ENCODE peak calls at places on chromosomes 1 and 21, in seven cellular contexts. T is foreskin keratinocyte, P is ovary, I is stomach, W is coronary artery, C is HFFc6, V is GM12865. G is an unnamed sample.

GRCh38 chr1:35857830-35858229 is 25.2 kb upstream of the AGO1 start:
- DNase-seq in V (peak; percentile 31), W (no peak), I (no peak), C (peak; percentile 13), T (no peak), P (no peak), G (no peak)

GRCh38 chr1:67441183-67441582 is 11.0 kb upstream of the SERBP1 start:
- DNase-seq in T (no peak), I (peak; percentile 64), P (peak; percentile 88), W (no peak), V (peak; percentile 43), C (no peak), G (peak; percentile 33)

GRCh38 chr21:17793271-17793670 is 25.9 kb downstream of the C21orf91 start:
- DNase-seq in V (no peak), T (no peak), P (no peak), W (no peak), C (no peak), I (no peak), G (no peak)

GRCh38 chr1:83515566-83516169 is 483.3 kb downstream of the TTLL7 start:
- DNase-seq in T (no peak), P (no peak), I (no peak), V (peak; percentile 57), C (no peak), W (no peak), G (no peak)

GRCh38 chr1:183739640-183740385 is 65.1 kb upstream of the RGL1 start:
- DNase-seq in I (no peak), W (no peak), P (no peak), C (peak; percentile 10), T (no peak), V (no peak), G (no peak)

GRCh38 chr1:29259802-29260441 is 23.6 kb downstream of the PTPRU start:
- DNase-seq in C (no peak), W (no peak), V (no peak), P (peak; percentile 62), I (peak; percentile 44), T (no peak), G (peak; percentile 67)

GRCh38 chr1:82775402-82776000 is 974.8 kb downstream of the ADGRL2 start:
- DNase-seq in V (peak; percentile 28), C (no peak), I (no peak), W (no peak), P (no peak), T (peak; percentile 8), G (peak; percentile 14)

GRCh38 chr1:38028671-38029070 is 16.1 kb downstream of the UTP11 start:
- DNase-seq in P (no peak), C (no peak), V (peak; percentile 31), T (no peak), I (no peak), W (no peak), G (no peak)

GRCh38 chr1:187121661-187122060 is 292.9 kb downstream of the PLA2G4A start:
- DNase-seq in C (no peak), W (no peak), I (no peak), P (no peak), T (no peak), V (no peak), G (no peak)

GRCh38 chr21:28518620-28519019 is 474.1 kb downstream of the LTN1 start:
- DNase-seq in I (no peak), T (no peak), P (no peak), W (no peak), C (no peak), V (no peak), G (no peak)

GRCh38 chr21:28516996-28517592 is 475.6 kb downstream of the LTN1 start:
- DNase-seq in V (peak; percentile 85), W (no peak), T (no peak), I (peak; percentile 64), P (peak; percentile 22), C (no peak), G (peak; percentile 40)

GRCh38 chr21:28523367-28523766 is 469.3 kb downstream of the LTN1 start:
- DNase-seq in V (no peak), C (no peak), I (no peak), W (no peak), T (no peak), P (no peak), G (no peak)

DNA sequence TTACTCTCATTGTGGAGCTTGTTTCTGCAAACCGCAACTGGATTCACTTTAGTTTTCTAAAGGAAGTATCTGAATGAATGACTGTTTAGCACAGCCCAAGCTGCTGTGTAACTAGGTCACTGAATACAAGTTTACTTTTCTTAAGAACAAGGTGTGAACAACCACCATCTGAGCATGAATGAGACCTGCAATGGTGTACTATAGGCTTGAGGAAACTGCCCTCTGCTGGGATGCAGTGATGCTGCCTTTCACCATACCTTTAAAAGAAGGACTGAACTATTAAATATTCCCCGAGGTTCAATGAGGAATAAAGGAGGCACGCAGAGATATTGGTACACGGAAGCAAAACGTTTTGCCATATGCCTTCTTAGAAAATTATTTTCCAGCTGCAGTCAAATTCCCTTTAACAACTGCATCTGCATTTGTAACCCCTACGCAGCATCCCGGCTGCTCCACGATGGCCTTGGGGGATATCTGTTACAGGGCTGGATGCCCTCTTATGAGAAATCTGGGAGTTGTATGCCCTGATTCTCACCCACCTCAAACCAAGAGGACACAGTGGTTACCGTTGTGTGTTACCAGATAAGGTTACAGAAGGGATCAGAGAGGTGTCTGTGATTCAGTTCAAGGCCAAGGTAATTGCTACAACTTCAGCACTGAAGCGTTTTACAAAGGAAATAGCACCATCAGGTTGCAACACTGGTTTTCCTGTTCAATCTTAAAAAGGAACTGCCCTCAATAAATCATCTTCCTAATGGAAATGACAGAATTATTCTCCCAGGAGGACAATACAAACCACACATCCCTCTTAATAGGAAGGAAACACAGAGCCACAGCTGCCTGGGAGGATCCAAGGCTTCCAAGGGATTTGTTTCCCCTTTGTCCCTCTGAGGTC is 470.5 kb downstream of the LTN1 start:
- DNase-seq in T (no peak), V (peak; percentile 54), W (no peak), C (peak; percentile 57), P (no peak), I (no peak), G (no peak)
- TF ChIP-seq CTCF in T (peak; percentile 61), V (peak; percentile 40), W (no peak), C (peak; percentile 77), P (no peak), I (peak; percentile 6), G (no peak)

GRCh38 chr1:2516124-2516523 is 10.3 kb downstream of the PANK4 start:
- DNase-seq in T (no peak), V (no peak), P (no peak), W (no peak), I (no peak), C (no peak), G (no peak)

GRCh38 chr1:2513939-2514650 is 12.3 kb downstream of the PANK4 start:
- DNase-seq in P (no peak), T (no peak), W (no peak), I (no peak), C (no peak), V (no peak), G (no peak)

GRCh38 chr1:2515763-2516080 is 10.7 kb downstream of the PANK4 start:
- DNase-seq in I (no peak), W (no peak), V (no peak), P (no peak), C (no peak), T (no peak), G (no peak)

GRCh38 chr1:2516946-2517345 is 9.4 kb downstream of the PANK4 start:
- DNase-seq in I (no peak), C (no peak), P (no peak), T (no peak), V (no peak), W (no peak), G (no peak)

GRCh38 chr1:2514863-2515762 is 11.3 kb downstream of the PANK4 start:
- DNase-seq in T (no peak), C (no peak), I (no peak), W (no peak), V (no peak), P (no peak), G (no peak)
- TF ChIP-seq CTCF in T (peak; percentile 34), C (peak; percentile 58), I (no peak), W (no peak), V (no peak), P (no peak), G (no peak)

GRCh38 chr1:175376194-175376593 is 183.6 kb upstream of the KIAA0040 start:
- DNase-seq in P (no peak), I (no peak), V (peak; percentile 61), T (no peak), C (no peak), W (no peak), G (no peak)
- TF ChIP-seq CTCF in P (no peak), I (no peak), V (peak; percentile 48), T (peak; percentile 69), C (no peak), W (no peak), G (no peak)

GRCh38 chr1:202957733-202958543 is at the start of gene ADIPOR1:
- DNase-seq in I (peak; percentile 95), C (peak; percentile 78), W (peak; percentile 92), P (peak; percentile 91), V (peak; percentile 92), T (peak; percentile 54), G (peak; percentile 91)
- TF ChIP-seq CTCF in I (peak; percentile 9), C (peak; percentile 66), W (no peak), P (peak; percentile 24), V (peak; percentile 14), T (peak; percentile 15), G (no peak)

GRCh38 chr1:203599875-203600781 is 26.5 kb upstream of the ATP2B4 start:
- DNase-seq in T (no peak), I (no peak), W (no peak), V (no peak), P (no peak), C (no peak), G (no peak)

GRCh38 chr1:203600782-203601513 is 25.7 kb upstream of the ATP2B4 start:
- DNase-seq in I (no peak), V (no peak), C (no peak), P (no peak), T (no peak), W (no peak), G (no peak)

GRCh38 chr1:203598736-203599135 is 27.9 kb upstream of the ATP2B4 start:
- DNase-seq in V (no peak), P (no peak), W (no peak), T (no peak), I (no peak), C (no peak), G (no peak)

GRCh38 chr1:203596673-203597072 is 30.0 kb upstream of the ATP2B4 start:
- DNase-seq in P (no peak), I (no peak), V (no peak), C (no peak), W (no peak), T (no peak), G (no peak)

DNA sequence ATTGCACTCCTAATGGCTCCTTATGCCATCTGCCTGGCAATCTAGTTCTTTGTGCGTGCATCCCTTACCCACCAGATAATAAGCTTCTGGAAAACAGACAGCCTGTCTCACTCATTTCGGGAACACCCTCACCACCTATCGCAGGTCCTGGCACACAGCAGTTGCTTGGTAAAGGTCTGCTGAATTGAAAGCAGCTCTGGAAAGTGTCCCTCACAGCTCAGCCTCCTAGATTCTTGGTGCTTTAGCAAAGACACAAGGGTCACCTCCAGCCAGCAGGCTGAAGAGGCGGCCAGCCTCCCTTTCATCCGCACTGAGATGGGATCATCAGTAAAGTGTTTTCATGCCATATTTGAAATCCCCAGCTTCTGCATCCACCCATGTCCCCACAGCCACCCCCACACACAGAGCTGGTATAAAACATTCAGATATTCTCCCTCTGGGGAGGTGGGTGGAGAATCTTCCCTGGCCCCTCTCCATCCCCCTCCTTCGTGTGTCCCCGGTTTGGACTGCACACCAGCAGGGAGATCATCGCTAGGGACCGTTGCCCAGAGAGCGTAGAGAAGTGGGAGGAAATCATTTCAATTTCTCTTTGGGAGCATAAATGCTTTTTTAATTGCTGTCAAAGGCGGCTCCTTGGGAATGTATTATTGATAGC is 29.1 kb upstream of the ATP2B4 start:
- DNase-seq in V (no peak), T (no peak), P (peak; percentile 46), I (no peak), C (no peak), W (no peak), G (no peak)
- TF ChIP-seq CTCF in V (no peak), T (no peak), P (no peak), I (no peak), C (no peak), W (no peak), G (no peak)